ENCODE peak calls at places on chromosomes 11 and 22, in seven cellular contexts. M is heart right ventricle, Z is fibroblast of lung, T is esophagus squamous epithelium, H is tibial nerve, O is neural progenitor cell, C is GM23248. Y is an unnamed sample. For H3K4me1, H3K9me3 and H3K27me3, the result is how much of the 10 kb centered on the place peaks cover.

GRCh38 chr11:31264834-31265233 is 104.7 kb downstream of the DCDC1 start:
- DNase-seq in M (no peak), Z (no peak), T (no peak), H (no peak), O (no peak), C (no peak), Y (no peak)

GRCh38 chr11:71935338-71935925 is 6.6 kb downstream of the RNF121 start:
- DNase-seq in M (no peak), Z (no peak), T (no peak), H (no peak), O (no peak), C (no peak), Y (no peak)

GRCh38 chr22:22800716-22801115 is 86.9 kb upstream of the IGLL5 start:
- DNase-seq in M (no peak), Z (no peak), T (no peak), H (no peak), O (no peak), C (peak), Y (no peak)

GRCh38 chr11:64954201-64954600 is 17.7 kb downstream of the MAJIN start:
- DNase-seq in M (no peak), Z (no peak), T (no peak), H (no peak), O (no peak), C (no peak), Y (no peak)

GRCh38 chr11:128522943-128523518 is 64.3 kb downstream of the ETS1 start:
- DNase-seq in M (no peak), Z (no peak), T (no peak), H (no peak), O (no peak), C (peak), Y (no peak)

GRCh38 chr11:8017071-8017470 is 29.9 kb downstream of the EIF3F start:
- DNase-seq in M (no peak), Z (no peak), T (no peak), H (no peak), O (no peak), C (no peak), Y (no peak)

GRCh38 chr11:122155001-122155400 is 39.0 kb upstream of the BLID start:
- DNase-seq in M (no peak), Z (no peak), T (no peak), H (no peak), O (no peak), C (no peak), Y (no peak)

GRCh38 chr11:102810943-102811528 is 13.1 kb upstream of the MMP1 start:
- DNase-seq in M (no peak), Z (peak), T (no peak), H (no peak), O (peak), C (peak), Y (peak)

GRCh38 chr22:19082793-19083192 is 39.4 kb downstream of the DGCR2 start:
- DNase-seq in M (no peak), Z (no peak), T (no peak), H (no peak), O (no peak), C (no peak), Y (no peak)

GRCh38 chr11:120243221-120243620 is 3.3 kb downstream of the POU2F3 start:
- DNase-seq in M (no peak), Z (no peak), T (no peak), H (no peak), O (no peak), C (no peak), Y (no peak)

GRCh38 chr11:124920870-124921609 is 2.0 kb downstream of the HEPN1 start:
- DNase-seq in M (peak), Z (peak), T (no peak), H (peak), O (peak), C (peak), Y (peak)

GRCh38 chr22:46010177-46010867 is 33.4 kb upstream of the WNT7B start:
- DNase-seq in M (no peak), Z (peak), T (no peak), H (no peak), O (no peak), C (peak), Y (no peak)

GRCh38 chr22:30324008-30324730 is 2.6 kb downstream of the TBC1D10A start:
- DNase-seq in M (no peak), Z (peak), T (no peak), H (no peak), O (no peak), C (peak), Y (peak)

GRCh38 chr11:125170406-125171031 is 6.0 kb downstream of the PKNOX2 start:
- DNase-seq in M (peak), Z (peak), T (no peak), H (peak), O (peak), C (peak), Y (peak)

GRCh38 chr22:26949193-26949592 is 291.8 kb downstream of the MIAT start:
- DNase-seq in M (no peak), Z (peak), T (no peak), H (no peak), O (peak), C (peak), Y (peak)

GRCh38 chr11:110621826-110622225 is 90.4 kb downstream of the ARHGAP20 start:
- DNase-seq in M (no peak), Z (peak), T (no peak), H (no peak), O (no peak), C (peak), Y (peak)

GRCh38 chr11:15223318-15223717 is 108.6 kb downstream of the INSC start:
- DNase-seq in M (no peak), Z (peak), T (no peak), H (no peak), O (no peak), C (peak), Y (peak)

GRCh38 chr22:40345271-40345670 is 1.0 kb upstream of the ADSL start:
- DNase-seq in M (no peak), Z (peak), T (no peak), H (no peak), O (no peak), C (peak), Y (no peak)

GRCh38 chr11:123194308-123195181 is 503 bp downstream of the CLMP start:
- DNase-seq in M (no peak), Z (no peak), T (no peak), H (no peak), O (peak), C (peak), Y (peak)

GRCh38 chr11:77413850-77414249 is 60.0 kb downstream of the PAK1 start:
- DNase-seq in M (no peak), Z (no peak), T (no peak), H (no peak), O (no peak), C (no peak), Y (no peak)

GRCh38 chr22:50308597-50308935 is 1.1 kb upstream of the PLXNB2 start:
- DNase-seq in M (peak), Z (peak), T (no peak), H (peak), O (peak), C (peak), Y (peak)

GRCh38 chr11:62830904-62831519 is 839 bp downstream of the STX5 start:
- DNase-seq in M (no peak), Z (no peak), T (no peak), H (no peak), O (peak), C (no peak), Y (no peak)

GRCh38 chr22:27868738-27869282 is 50.2 kb downstream of the PITPNB start:
- DNase-seq in M (no peak), Z (no peak), T (no peak), H (no peak), O (no peak), C (no peak), Y (no peak)

GRCh38 chr22:41862530-41863266 is 29.8 kb downstream of the SREBF2 start:
- DNase-seq in M (no peak), Z (peak), T (no peak), H (no peak), O (no peak), C (peak), Y (peak)

GRCh38 chr11:96257972-96258951 is 84.7 kb downstream of the MAML2 start:
- DNase-seq in M (no peak), Z (peak), T (no peak), H (no peak), O (no peak), C (peak), Y (no peak)

GRCh38 chr11:66842896-66843775 is at the start of gene RCE1:
- DNase-seq in M (peak), Z (peak), T (peak), H (peak), O (peak), C (peak), Y (peak)

GRCh38 chr11:72624496-72625201 is 49.6 kb downstream of the PDE2A start:
- DNase-seq in M (peak), Z (no peak), T (no peak), H (no peak), O (no peak), C (peak), Y (no peak)

DNA sequence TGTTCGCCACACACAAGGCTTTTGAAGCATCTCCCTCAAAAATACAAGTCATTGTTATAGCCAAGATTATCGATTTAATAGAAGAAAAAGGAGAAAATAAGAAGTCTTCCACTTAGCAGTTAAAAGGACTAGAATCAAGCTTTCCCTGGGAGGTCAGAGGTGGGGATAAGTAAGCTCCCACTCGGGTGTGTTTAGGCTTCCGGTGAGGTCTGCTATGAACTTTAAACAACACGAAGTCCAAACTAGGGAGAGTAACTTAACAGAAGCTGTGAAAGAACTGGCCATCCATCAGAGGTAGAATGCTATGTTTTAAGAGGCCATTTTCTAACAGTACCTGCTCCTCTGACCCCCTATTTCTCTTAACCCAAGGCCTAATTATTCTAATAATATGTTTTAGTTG is 91.4 kb upstream of the APOA1 start:
- DNase-seq in M (no peak), Z (no peak), T (no peak), H (no peak), O (no peak), C (no peak), Y (no peak)
- H3K4me1 ChIP-seq in M (half or more), Z (under half), T (under half), H (under half), O (under half), C (under half), Y (under half)

GRCh38 chr11:46951864-46952263 is 15.3 kb downstream of the CSTPP1 start:
- DNase-seq in M (no peak), Z (peak), T (no peak), H (no peak), O (peak), C (no peak), Y (no peak)

GRCh38 chr11:46952553-46952952 is 16.0 kb downstream of the CSTPP1 start:
- DNase-seq in M (no peak), Z (no peak), T (no peak), H (no peak), O (no peak), C (no peak), Y (no peak)

GRCh38 chr11:46949297-46949696 is 12.7 kb downstream of the CSTPP1 start:
- DNase-seq in M (no peak), Z (no peak), T (no peak), H (no peak), O (no peak), C (no peak), Y (no peak)

GRCh38 chr11:46947399-46948077 is 11.0 kb downstream of the CSTPP1 start:
- DNase-seq in M (no peak), Z (no peak), T (no peak), H (no peak), O (peak), C (no peak), Y (no peak)

DNA sequence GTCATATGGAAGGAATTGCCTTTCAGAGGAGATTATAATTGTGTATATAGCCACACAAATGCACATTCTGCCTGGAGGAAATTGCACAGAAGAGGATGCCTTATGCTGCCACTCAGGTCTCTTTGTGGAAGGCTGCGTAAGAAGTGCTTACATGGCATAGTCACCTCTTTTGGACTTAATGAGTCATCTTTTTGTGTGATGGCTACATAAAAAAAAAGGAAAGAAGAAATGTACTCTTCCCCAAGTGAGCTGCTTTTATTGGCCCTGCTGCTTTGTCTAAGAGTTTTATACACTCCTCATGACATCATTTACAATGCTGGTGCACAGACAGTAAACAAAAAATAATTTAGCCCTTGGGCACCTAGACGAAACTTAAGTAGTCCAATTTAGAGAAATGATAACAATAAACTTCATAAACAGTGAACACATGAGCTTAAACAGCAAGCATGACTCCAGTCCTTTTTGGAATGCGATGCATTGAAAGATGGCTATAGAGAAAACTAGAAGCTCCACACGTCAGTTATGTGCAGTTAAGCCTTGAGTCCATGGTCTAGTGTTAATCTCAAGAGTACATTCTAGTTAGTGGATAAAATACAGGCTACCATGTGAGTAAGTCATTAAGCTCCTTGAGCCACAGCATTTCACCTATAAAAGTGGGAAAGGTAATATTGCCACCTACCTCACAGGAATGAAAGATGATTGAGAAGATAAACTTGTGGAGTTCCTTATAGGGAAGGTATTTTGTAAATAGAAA is 12.0 kb downstream of the CSTPP1 start:
- DNase-seq in M (no peak), Z (peak), T (no peak), H (no peak), O (no peak), C (peak), Y (peak)
- H3K9me3 ChIP-seq in M (under half), Z (under half), T (under half), H (under half), O (under half), C (under half), Y (under half)

GRCh38 chr11:68279676-68280075 is 7.9 kb upstream of the C11orf24 start:
- DNase-seq in M (no peak), Z (no peak), T (no peak), H (no peak), O (no peak), C (no peak), Y (no peak)
- H3K27me3 ChIP-seq in M (under half), Z (under half), T (under half), H (under half), O (under half), C (under half), Y (under half)

GRCh38 chr22:35313311-35314121 is 13.8 kb downstream of the TOM1 start:
- DNase-seq in M (peak), Z (peak), T (no peak), H (peak), O (no peak), C (peak), Y (peak)

GRCh38 chr22:35314161-35314942 is 14.7 kb downstream of the TOM1 start:
- DNase-seq in M (peak), Z (no peak), T (no peak), H (no peak), O (no peak), C (no peak), Y (no peak)

GRCh38 chr22:35310556-35311550 is 11.2 kb downstream of the TOM1 start:
- DNase-seq in M (no peak), Z (peak), T (no peak), H (no peak), O (peak), C (no peak), Y (no peak)

GRCh38 chr22:35311551-35311999 is 11.9 kb downstream of the TOM1 start:
- DNase-seq in M (no peak), Z (no peak), T (no peak), H (no peak), O (no peak), C (no peak), Y (no peak)

GRCh38 chr22:35312198-35313059 is 12.7 kb downstream of the TOM1 start:
- DNase-seq in M (no peak), Z (peak), T (no peak), H (no peak), O (no peak), C (peak), Y (peak)
- H3K4me1 ChIP-seq in M (half or more), Z (under half), T (half or more), H (under half), O (under half), C (under half), Y (under half)

GRCh38 chr11:50032574-50032973 is at the start of gene OR4C45:
- DNase-seq in M (no peak), Z (no peak), T (no peak), H (no peak), O (no peak), C (no peak), Y (no peak)
- H3K9me3 ChIP-seq in M (under half), Z (under half), T (under half), H (under half), O (under half), C (under half), Y (under half)

GRCh38 chr11:2770556-2771301 is 70.9 kb upstream of the KCNQ1OT1 start:
- DNase-seq in M (peak), Z (no peak), T (no peak), H (peak), O (peak), C (no peak), Y (no peak)
- H3K27me3 ChIP-seq in M (under half), Z (under half), T (under half), H (under half), O (under half), C (under half), Y (under half)

GRCh38 chr11:130776044-130776390 is 140.3 kb downstream of the SNX19 start:
- DNase-seq in M (no peak), Z (peak), T (no peak), H (no peak), O (no peak), C (no peak), Y (peak)
- H3K4me1 ChIP-seq in M (under half), Z (under half), T (under half), H (under half), O (under half), C (under half), Y (under half)

Y was measured in adipocyte.